ENCODE peak calls at places on chromosomes 16 and 17, in nine cellular contexts. I, F, C, P, O, V, Z, A and Y are unnamed samples.

GRCh38 chr17:10649031-10649430 is 8.1 kb downstream of the MYH3 start:
- DNase-seq in I (no peak), F (no peak), C (no peak), P (peak; percentile 49), O (no peak), V (no peak), Z (no peak), A (no peak), Y (no peak)

GRCh38 chr16:81590714-81591537 is 146.3 kb downstream of the CMIP start:
- DNase-seq in I (no peak), F (no peak), C (no peak), P (no peak), O (no peak), V (no peak), Z (no peak), A (no peak), Y (no peak)

GRCh38 chr17:49646391-49647255 is 31.3 kb downstream of the SPOP start:
- DNase-seq in I (peak; percentile 77), F (peak; percentile 80), C (no peak), P (peak; percentile 88), O (no peak), V (no peak), Z (peak; percentile 88), A (no peak), Y (no peak)

GRCh38 chr17:50027639-50028206 is 28.2 kb upstream of the ITGA3 start:
- DNase-seq in I (peak; percentile 90), F (peak; percentile 93), C (peak; percentile 74), P (peak; percentile 92), O (peak; percentile 98), V (peak; percentile 65), Z (peak; percentile 100), A (no peak), Y (no peak)

GRCh38 chr17:80029235-80029974 is 6.3 kb downstream of the TBC1D16 start:
- DNase-seq in I (peak; percentile 96), F (peak; percentile 90), C (peak; percentile 71), P (peak; percentile 64), O (no peak), V (peak; percentile 79), Z (peak; percentile 96), A (no peak), Y (no peak)

GRCh38 chr17:45247429-45248131 is 14.3 kb downstream of the SPATA32 start:
- DNase-seq in I (peak; percentile 90), F (peak; percentile 85), C (peak; percentile 47), P (peak; percentile 77), O (peak; percentile 100), V (peak; percentile 84), Z (peak; percentile 99), A (peak; percentile 67), Y (no peak)

GRCh38 chr17:63881935-63882601 is at the start of gene GH2:
- DNase-seq in I (no peak), F (no peak), C (no peak), P (no peak), O (peak; percentile 91), V (no peak), Z (peak; percentile 79), A (no peak), Y (no peak)

GRCh38 chr16:58426095-58426494 is 33.8 kb downstream of the GINS3 start:
- DNase-seq in I (no peak), F (no peak), C (no peak), P (no peak), O (no peak), V (no peak), Z (no peak), A (no peak), Y (no peak)

GRCh38 chr17:16214190-16215001 is 938 bp downstream of the NCOR1 start:
- DNase-seq in I (no peak), F (no peak), C (no peak), P (no peak), O (no peak), V (no peak), Z (peak; percentile 39), A (no peak), Y (no peak)

GRCh38 chr17:47941246-47941997 is at the start of gene PNPO:
- DNase-seq in I (peak; percentile 98), F (peak; percentile 98), C (peak; percentile 94), P (peak; percentile 98), O (peak; percentile 100), V (peak; percentile 87), Z (peak; percentile 100), A (peak; percentile 79), Y (peak; percentile 95)

GRCh38 chr17:77534137-77534536 is 393.4 kb downstream of the SEC14L1 start:
- DNase-seq in I (no peak), F (peak; percentile 46), C (no peak), P (no peak), O (no peak), V (no peak), Z (no peak), A (no peak), Y (no peak)

DNA sequence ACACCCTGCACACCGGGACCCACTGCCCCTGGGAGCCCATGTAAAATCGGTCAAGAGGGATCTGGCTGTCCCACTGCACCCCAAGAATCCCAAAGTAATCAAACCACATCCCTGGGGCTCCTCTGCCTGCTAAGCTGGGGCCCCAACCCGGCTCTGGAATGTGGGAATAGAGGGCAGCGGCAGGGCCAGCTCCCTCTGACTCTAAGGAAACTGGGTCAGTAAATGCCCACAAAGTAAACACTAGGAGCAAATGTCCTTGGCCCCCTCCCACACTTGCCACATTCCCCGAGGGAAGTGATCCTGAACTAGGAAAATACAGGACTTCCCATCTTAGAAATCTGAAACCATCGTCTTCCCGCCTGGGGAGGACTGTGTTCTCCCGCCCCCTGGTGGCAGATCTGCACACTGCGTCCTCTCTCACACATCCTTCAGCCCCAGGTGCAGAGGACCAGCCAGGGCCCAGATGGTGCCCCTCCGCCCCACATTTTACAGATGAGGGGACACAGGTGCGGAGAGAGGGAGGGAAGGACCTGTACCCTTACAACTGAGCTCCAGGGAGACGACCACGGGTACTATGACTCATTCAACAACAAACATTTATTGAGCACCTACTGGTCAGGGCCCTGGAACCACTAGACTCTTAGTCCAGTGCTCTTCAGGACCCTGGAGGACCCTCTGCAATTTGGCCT is 10.2 kb downstream of the P3H4 start:
- DNase-seq in I (peak; percentile 91), F (peak; percentile 83), C (peak; percentile 51), P (peak; percentile 41), O (peak; percentile 86), V (peak; percentile 85), Z (peak; percentile 94), A (no peak), Y (peak; percentile 52)
- H3K27ac ChIP-seq in I (no peak overlapping the region), F (no peak overlapping the region), C (no peak overlapping the region), P (no peak overlapping the region), O (peak overlapping the region; percentile 80), V (no peak overlapping the region), Z (peak overlapping the region; percentile 90), A (peak overlapping the region; percentile 91), Y (no peak overlapping the region)

DNA sequence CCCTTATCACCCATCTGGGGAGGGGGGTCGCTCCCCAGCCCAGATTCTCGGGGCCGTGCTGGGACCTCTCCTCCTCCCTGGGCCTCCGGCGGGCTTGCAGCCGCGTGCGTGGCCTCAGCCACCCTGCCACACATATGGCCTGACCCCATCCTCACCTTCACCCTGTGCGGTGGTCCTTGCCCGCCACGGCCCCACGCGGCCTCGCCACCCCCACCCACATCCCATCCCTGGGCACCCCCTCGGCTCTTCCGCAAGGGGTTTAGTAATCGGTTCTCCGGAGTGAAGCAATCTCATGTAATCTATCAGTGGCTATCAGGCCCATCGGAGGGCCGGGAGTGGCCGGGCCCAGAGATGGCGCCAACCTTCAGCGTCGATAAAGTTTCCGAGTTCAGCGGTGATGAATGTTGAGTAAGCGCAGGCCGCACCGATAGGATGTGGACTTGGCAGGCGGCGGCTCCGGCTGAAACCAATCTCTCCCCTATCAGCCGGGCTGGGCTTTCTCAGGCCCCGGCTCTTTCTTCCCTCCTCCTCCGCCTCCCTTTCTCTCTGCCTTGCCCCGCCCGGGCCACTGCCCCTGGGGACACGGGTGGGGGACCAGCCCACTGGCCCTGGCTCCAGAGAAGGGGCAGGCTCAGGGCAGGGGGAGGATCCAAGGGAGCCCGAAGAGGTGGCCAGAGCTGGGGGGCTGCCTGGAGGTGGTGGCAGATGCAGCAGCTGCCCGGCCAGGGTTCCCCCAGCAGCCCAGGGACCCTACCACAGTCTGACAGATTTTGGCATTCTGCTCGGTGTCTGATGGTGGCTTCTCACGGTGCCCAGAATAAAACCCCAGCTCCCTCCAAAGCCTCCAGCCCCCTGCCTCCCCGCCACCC is 20.8 kb downstream of the ZFPM1 start:
- DNase-seq in I (no peak), F (peak; percentile 82), C (no peak), P (peak; percentile 39), O (no peak), V (peak; percentile 78), Z (no peak), A (no peak), Y (no peak)
- H3K27ac ChIP-seq in I (no peak overlapping the region), F (peak overlapping the region; percentile 45), C (no peak overlapping the region), P (no peak overlapping the region), O (no peak overlapping the region), V (peak overlapping the region; percentile 69), Z (no peak overlapping the region), A (peak overlapping the region; percentile 38), Y (no peak overlapping the region)

DNA sequence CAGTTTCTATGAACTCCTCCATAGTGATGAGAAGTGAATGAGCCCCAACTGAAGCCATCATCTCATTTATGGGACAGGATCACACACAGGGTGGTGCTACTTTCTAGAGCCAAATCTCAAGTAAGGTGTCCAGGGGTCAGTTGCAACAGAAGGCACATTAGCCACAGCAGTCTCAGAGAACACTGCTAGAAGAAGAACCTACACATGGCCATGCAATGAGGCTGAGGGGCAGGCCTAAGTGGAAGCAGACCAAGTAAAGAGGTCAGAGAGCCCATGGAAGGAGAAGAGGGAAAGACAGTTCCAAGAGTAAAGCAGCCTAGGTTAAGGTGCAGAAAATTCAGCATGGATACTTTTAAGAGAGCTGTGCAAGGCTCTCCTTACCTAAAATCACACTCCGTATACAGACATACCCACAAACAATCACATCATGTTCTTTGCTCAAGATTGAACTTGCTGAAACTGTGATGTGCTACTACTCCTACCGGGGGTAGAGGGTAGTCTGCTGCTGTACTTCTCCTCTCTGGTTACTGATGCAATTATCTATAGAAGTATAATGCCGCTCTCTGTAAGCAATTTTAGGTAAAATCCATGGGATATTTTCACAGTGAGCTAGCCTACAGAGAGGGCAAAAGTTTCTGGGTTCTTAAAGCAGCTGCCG is 1.7 kb downstream of the ABCA8 start:
- DNase-seq in I (no peak), F (no peak), C (no peak), P (no peak), O (no peak), V (no peak), Z (no peak), A (no peak), Y (no peak)
- H3K27ac ChIP-seq in I (no peak overlapping the region), F (peak overlapping the region; percentile 27), C (no peak overlapping the region), P (no peak overlapping the region), O (no peak overlapping the region), V (peak overlapping the region; percentile 83), Z (no peak overlapping the region), A (no peak overlapping the region), Y (no peak overlapping the region)

DNA sequence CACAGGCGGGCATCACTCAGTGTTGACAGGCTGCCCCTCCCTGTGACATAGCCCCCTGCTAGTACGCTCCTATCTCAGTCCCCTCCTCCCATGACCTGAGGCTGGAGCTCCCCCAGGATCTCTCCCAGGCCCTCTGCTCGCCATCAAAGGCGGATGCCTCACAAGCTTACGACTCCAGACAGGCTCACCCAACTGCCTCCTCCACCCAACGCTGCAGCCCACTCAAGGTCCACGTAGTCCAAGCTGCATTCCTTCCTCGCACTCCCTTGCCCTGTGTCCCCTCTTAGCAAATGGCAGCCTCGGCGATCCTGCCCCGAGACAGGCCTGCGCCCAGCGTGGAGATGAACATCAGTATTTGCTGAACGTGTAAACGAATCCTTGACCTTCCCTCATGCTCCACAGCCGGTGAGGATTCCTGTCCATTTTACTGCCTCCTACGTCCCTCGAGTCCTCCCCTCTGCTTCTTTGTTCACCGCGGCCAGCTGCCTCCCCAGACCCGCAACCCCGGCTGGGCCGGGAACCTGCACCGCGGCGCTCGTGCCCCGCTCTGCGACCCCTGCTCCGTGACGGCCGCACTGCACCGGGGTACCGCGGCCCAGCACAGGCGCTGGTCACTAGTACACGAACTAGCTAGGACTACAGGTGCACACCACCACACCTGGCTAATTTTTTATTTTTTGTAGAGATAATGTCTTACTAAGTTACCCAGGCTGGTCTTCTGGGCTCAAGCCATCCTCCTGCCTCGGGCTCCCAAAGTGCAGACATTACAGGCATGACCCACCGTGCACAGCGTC is 838 bp upstream of the TMEM97 start:
- DNase-seq in I (no peak), F (no peak), C (no peak), P (no peak), O (no peak), V (no peak), Z (no peak), A (no peak), Y (no peak)
- H3K27ac ChIP-seq in I (peak overlapping the region; percentile 78), F (no peak overlapping the region), C (no peak overlapping the region), P (no peak overlapping the region), O (peak overlapping the region; percentile 63), V (no peak overlapping the region), Z (no peak overlapping the region), A (no peak overlapping the region), Y (no peak overlapping the region)